ENCODE peak calls at places on chromosomes 3 and 15, in seven cellular contexts. D, T, V, W, Y, M and L are unnamed samples.

GRCh38 chr3:157626817-157627216 is 123.6 kb upstream of the VEPH1 start:
- DNase-seq in D (no peak), T (no peak), V (no peak), W (no peak), Y (no peak), M (no peak), L (no peak)

GRCh38 chr3:165797551-165797950 is 39.7 kb downstream of the BCHE start:
- DNase-seq in D (no peak), T (no peak), V (no peak), W (no peak), Y (no peak), M (no peak), L (no peak)

GRCh38 chr15:80803580-80804525 is 24.7 kb downstream of the CEMIP start:
- DNase-seq in D (no peak), T (no peak), V (no peak), W (no peak), Y (no peak), M (no peak), L (no peak)

GRCh38 chr15:41546846-41547786 is 3.1 kb upstream of the RPAP1 start:
- DNase-seq in D (peak; percentile 78), T (no peak), V (peak; percentile 73), W (no peak), Y (no peak), M (no peak), L (no peak)

GRCh38 chr3:85427467-85427866 is 468.7 kb downstream of the CADM2 start:
- DNase-seq in D (no peak), T (no peak), V (no peak), W (no peak), Y (no peak), M (no peak), L (no peak)

GRCh38 chr15:45855210-45855906 is 220.5 kb downstream of the SQOR start:
- DNase-seq in D (no peak), T (no peak), V (peak; percentile 32), W (no peak), Y (no peak), M (no peak), L (no peak)

GRCh38 chr15:56629133-56629532 is 104.2 kb downstream of the ZNF280D start:
- DNase-seq in D (no peak), T (no peak), V (no peak), W (no peak), Y (no peak), M (no peak), L (no peak)

GRCh38 chr15:38069506-38069905 is 135.1 kb downstream of the TMCO5A start:
- DNase-seq in D (peak; percentile 88), T (no peak), V (peak; percentile 47), W (no peak), Y (no peak), M (peak; percentile 21), L (peak; percentile 66)

GRCh38 chr3:9800529-9800928 is 7.6 kb downstream of the ARPC4 start:
- DNase-seq in D (no peak), T (no peak), V (no peak), W (no peak), Y (no peak), M (no peak), L (no peak)

GRCh38 chr3:185215873-185216586 is 37.8 kb downstream of the EHHADH start:
- DNase-seq in D (no peak), T (no peak), V (no peak), W (no peak), Y (no peak), M (peak; percentile 16), L (no peak)

GRCh38 chr15:93190238-93190637 is 101.2 kb upstream of the RGMA start:
- DNase-seq in D (no peak), T (no peak), V (no peak), W (no peak), Y (no peak), M (no peak), L (no peak)

GRCh38 chr3:12442654-12443501 is 41.4 kb upstream of the TSEN2 start:
- DNase-seq in D (no peak), T (no peak), V (peak; percentile 45), W (no peak), Y (no peak), M (no peak), L (no peak)

GRCh38 chr15:101466188-101466587 is 23.3 kb downstream of the PCSK6 start:
- DNase-seq in D (no peak), T (no peak), V (no peak), W (no peak), Y (no peak), M (no peak), L (no peak)

GRCh38 chr3:98623572-98624280 is 30.3 kb upstream of the CPOX start:
- DNase-seq in D (no peak), T (no peak), V (no peak), W (no peak), Y (no peak), M (no peak), L (no peak)

GRCh38 chr3:133294253-133294652 is 105.6 kb upstream of the BFSP2 start:
- DNase-seq in D (no peak), T (no peak), V (no peak), W (no peak), Y (no peak), M (no peak), L (no peak)

GRCh38 chr15:68595761-68596160 is 17.0 kb downstream of the CORO2B start:
- DNase-seq in D (no peak), T (peak; percentile 7), V (no peak), W (no peak), Y (no peak), M (no peak), L (no peak)

GRCh38 chr3:10933958-10934481 is 58.5 kb upstream of the SLC6A1 start:
- DNase-seq in D (peak; percentile 53), T (no peak), V (no peak), W (no peak), Y (no peak), M (no peak), L (no peak)

GRCh38 chr3:127786358-127787070 is 35.8 kb downstream of the MGLL start:
- DNase-seq in D (no peak), T (no peak), V (no peak), W (no peak), Y (no peak), M (no peak), L (peak; percentile 32)

GRCh38 chr3:46193436-46193835 is 14.7 kb downstream of the CCR1 start:
- DNase-seq in D (no peak), T (no peak), V (no peak), W (no peak), Y (no peak), M (peak; percentile 70), L (no peak)

GRCh38 chr3:132347095-132347494 is 29.9 kb downstream of the ACP3 start:
- DNase-seq in D (peak; percentile 26), T (no peak), V (peak; percentile 50), W (no peak), Y (no peak), M (no peak), L (no peak)

GRCh38 chr3:47376393-47376792 is 4.4 kb upstream of the PTPN23 start:
- DNase-seq in D (no peak), T (no peak), V (no peak), W (no peak), Y (no peak), M (no peak), L (no peak)

GRCh38 chr3:169524131-169524530 is 139.4 kb downstream of the MECOM start:
- DNase-seq in D (no peak), T (no peak), V (no peak), W (no peak), Y (no peak), M (no peak), L (no peak)

GRCh38 chr3:169527539-169527938 is 136.0 kb downstream of the MECOM start:
- DNase-seq in D (no peak), T (no peak), V (no peak), W (no peak), Y (no peak), M (no peak), L (no peak)

GRCh38 chr3:169528289-169528688 is 135.2 kb downstream of the MECOM start:
- DNase-seq in D (no peak), T (no peak), V (no peak), W (no peak), Y (no peak), M (no peak), L (no peak)

GRCh38 chr3:169526246-169526645 is 137.3 kb downstream of the MECOM start:
- DNase-seq in D (no peak), T (no peak), V (no peak), W (no peak), Y (no peak), M (no peak), L (no peak)

GRCh38 chr3:169522595-169523529 is 140.7 kb downstream of the MECOM start:
- DNase-seq in D (no peak), T (no peak), V (no peak), W (no peak), Y (no peak), M (no peak), L (no peak)
- TF ChIP-seq CTCF in D (no peak), T (no peak), V (no peak), W (no peak), Y (no peak), M (no peak), L (no peak)

GRCh38 chr3:135918600-135918999 is 46.9 kb upstream of the PPP2R3A start:
- DNase-seq in D (peak; percentile 51), T (no peak), V (no peak), W (no peak), Y (no peak), M (peak; percentile 15), L (no peak)
- TF ChIP-seq CTCF in D (peak; percentile 83), T (peak; percentile 53), V (peak; percentile 69), W (peak; percentile 61), Y (peak; percentile 47), M (peak; percentile 26), L (peak; percentile 51)

GRCh38 chr3:196339044-196339443 is 856 bp upstream of the TM4SF19 start:
- DNase-seq in D (no peak), T (no peak), V (no peak), W (no peak), Y (no peak), M (no peak), L (no peak)
- TF ChIP-seq CTCF in D (no peak), T (no peak), V (no peak), W (no peak), Y (no peak), M (no peak), L (no peak)

GRCh38 chr3:184042617-184043016 is 10.2 kb upstream of the HTR3C start:
- DNase-seq in D (no peak), T (no peak), V (no peak), W (no peak), Y (no peak), M (no peak), L (no peak)

GRCh38 chr3:184040010-184040409 is 8.5 kb downstream of the HTR3D start:
- DNase-seq in D (peak; percentile 72), T (peak; percentile 40), V (peak; percentile 44), W (peak; percentile 28), Y (no peak), M (peak; percentile 28), L (no peak)

GRCh38 chr3:184039414-184039813 is 7.9 kb downstream of the HTR3D start:
- DNase-seq in D (no peak), T (no peak), V (no peak), W (no peak), Y (no peak), M (peak; percentile 24), L (no peak)

DNA sequence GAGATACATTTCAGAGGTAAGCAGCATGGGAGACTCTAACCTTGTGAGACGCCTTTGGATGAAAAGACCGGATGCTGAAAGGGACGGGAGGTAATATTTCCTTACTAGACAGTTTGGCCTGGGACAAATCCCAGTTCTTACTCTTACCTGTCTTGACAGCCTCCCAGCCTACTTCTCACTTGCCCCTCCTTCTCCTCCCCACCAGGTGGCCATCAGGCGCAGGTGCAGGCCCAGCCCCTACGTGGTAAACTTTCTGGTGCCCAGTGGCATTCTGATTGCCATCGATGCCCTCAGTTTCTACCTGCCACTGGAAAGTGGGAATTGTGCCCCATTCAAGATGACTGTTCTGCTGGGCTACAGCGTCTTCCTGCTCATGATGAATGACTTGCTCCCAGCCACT is 6.3 kb downstream of the HTR3D start:
- DNase-seq in D (no peak), T (no peak), V (no peak), W (no peak), Y (no peak), M (no peak), L (no peak)
- TF ChIP-seq CTCF in D (no peak), T (no peak), V (peak; percentile 48), W (no peak), Y (no peak), M (no peak), L (no peak)